ENCODE peak calls at places on chromosomes 1 and 21, in eight cellular contexts. One of them, this sample, is unnamed.

GRCh38 chr1:15836772-15837669 is 10.5 kb upstream of the SPEN start:
- DNase-seq in Calu3: no peak
- DNase-seq in EH: no peak
- DNase-seq in left ventricle myocardium inferior: peak; percentile 54
- DNase-seq in AG08395: no peak
- DNase-seq in astrocyte of the cerebellum: no peak
- DNase-seq in trophoblast cell: peak; percentile 16
- DNase-seq in SJSA1: no peak
- DNase-seq in this sample: no peak

GRCh38 chr1:171420810-171421209 is 64.5 kb upstream of the PRRC2C start:
- DNase-seq in left ventricle myocardium inferior: no peak
- DNase-seq in AG08395: no peak
- DNase-seq in astrocyte of the cerebellum: no peak
- DNase-seq in Calu3: no peak
- DNase-seq in EH: no peak
- DNase-seq in trophoblast cell: no peak
- DNase-seq in SJSA1: no peak
- DNase-seq in this sample: no peak

GRCh38 chr1:211829343-211830054 is 1.1 kb downstream of the LPGAT1 start:
- DNase-seq in AG08395: peak; percentile 56
- DNase-seq in trophoblast cell: peak; percentile 2
- DNase-seq in Calu3: peak; percentile 8
- DNase-seq in left ventricle myocardium inferior: peak; percentile 31
- DNase-seq in SJSA1: peak; percentile 47
- DNase-seq in EH: peak; percentile 59
- DNase-seq in astrocyte of the cerebellum: no peak
- DNase-seq in this sample: peak; percentile 69

GRCh38 chr1:20185834-20186782 is at the start of the genes PLA2G2C and UBXN10:
- DNase-seq in astrocyte of the cerebellum: no peak
- DNase-seq in Calu3: peak; percentile 47
- DNase-seq in left ventricle myocardium inferior: peak; percentile 59
- DNase-seq in EH: no peak
- DNase-seq in trophoblast cell: peak; percentile 13
- DNase-seq in SJSA1: no peak
- DNase-seq in AG08395: no peak
- DNase-seq in this sample: peak; percentile 7

GRCh38 chr1:46180082-46180616 is 3.9 kb upstream of the P3R3URF start:
- DNase-seq in Calu3: peak; percentile 85
- DNase-seq in trophoblast cell: peak; percentile 23
- DNase-seq in AG08395: no peak
- DNase-seq in left ventricle myocardium inferior: no peak
- DNase-seq in astrocyte of the cerebellum: no peak
- DNase-seq in EH: no peak
- DNase-seq in SJSA1: no peak
- DNase-seq in this sample: peak; percentile 94

GRCh38 chr1:182699673-182700350 is 15.4 kb upstream of the RGS8 start:
- DNase-seq in Calu3: no peak
- DNase-seq in astrocyte of the cerebellum: no peak
- DNase-seq in EH: no peak
- DNase-seq in AG08395: peak; percentile 9
- DNase-seq in trophoblast cell: no peak
- DNase-seq in SJSA1: no peak
- DNase-seq in left ventricle myocardium inferior: no peak
- DNase-seq in this sample: peak; percentile 99

GRCh38 chr1:46034601-46035516 is 97.6 kb downstream of the PIK3R3 start:
- DNase-seq in AG08395: no peak
- DNase-seq in EH: no peak
- DNase-seq in trophoblast cell: no peak
- DNase-seq in astrocyte of the cerebellum: no peak
- DNase-seq in left ventricle myocardium inferior: no peak
- DNase-seq in Calu3: no peak
- DNase-seq in SJSA1: no peak
- DNase-seq in this sample: no peak

GRCh38 chr1:23341829-23342697 is 2.0 kb downstream of the HNRNPR start:
- DNase-seq in left ventricle myocardium inferior: no peak
- DNase-seq in Calu3: no peak
- DNase-seq in AG08395: no peak
- DNase-seq in EH: no peak
- DNase-seq in astrocyte of the cerebellum: no peak
- DNase-seq in trophoblast cell: no peak
- DNase-seq in SJSA1: no peak
- DNase-seq in this sample: no peak

GRCh38 chr1:201374376-201374775 is 3.1 kb downstream of the TNNT2 start:
- DNase-seq in astrocyte of the cerebellum: no peak
- DNase-seq in left ventricle myocardium inferior: no peak
- DNase-seq in trophoblast cell: no peak
- DNase-seq in Calu3: no peak
- DNase-seq in EH: no peak
- DNase-seq in SJSA1: no peak
- DNase-seq in AG08395: no peak
- DNase-seq in this sample: peak; percentile 43

GRCh38 chr1:27418326-27418761 is 25.9 kb downstream of the GPR3 start:
- DNase-seq in trophoblast cell: no peak
- DNase-seq in SJSA1: peak; percentile 87
- DNase-seq in EH: peak; percentile 96
- DNase-seq in left ventricle myocardium inferior: peak; percentile 66
- DNase-seq in AG08395: peak; percentile 93
- DNase-seq in Calu3: peak; percentile 17
- DNase-seq in astrocyte of the cerebellum: peak; percentile 70
- DNase-seq in this sample: no peak

GRCh38 chr1:7535934-7536878 is 234.9 kb upstream of the VAMP3 start:
- DNase-seq in left ventricle myocardium inferior: peak; percentile 3
- DNase-seq in SJSA1: no peak
- DNase-seq in trophoblast cell: no peak
- DNase-seq in Calu3: no peak
- DNase-seq in AG08395: no peak
- DNase-seq in astrocyte of the cerebellum: no peak
- DNase-seq in EH: no peak
- DNase-seq in this sample: no peak

GRCh38 chr21:36297555-36297937 is 22.5 kb upstream of the MORC3 start:
- DNase-seq in trophoblast cell: no peak
- DNase-seq in AG08395: no peak
- DNase-seq in astrocyte of the cerebellum: no peak
- DNase-seq in SJSA1: no peak
- DNase-seq in left ventricle myocardium inferior: no peak
- DNase-seq in Calu3: no peak
- DNase-seq in EH: no peak
- DNase-seq in this sample: no peak

GRCh38 chr1:20165522-20165951 is 20.4 kb upstream of the UBXN10 start:
- DNase-seq in EH: peak; percentile 3
- DNase-seq in trophoblast cell: no peak
- DNase-seq in astrocyte of the cerebellum: no peak
- DNase-seq in SJSA1: no peak
- DNase-seq in left ventricle myocardium inferior: no peak
- DNase-seq in AG08395: no peak
- DNase-seq in Calu3: no peak
- DNase-seq in this sample: peak; percentile 47

GRCh38 chr21:14070049-14070893 is 140.5 kb downstream of the LIPI start:
- DNase-seq in trophoblast cell: no peak
- DNase-seq in AG08395: no peak
- DNase-seq in Calu3: no peak
- DNase-seq in left ventricle myocardium inferior: no peak
- DNase-seq in EH: no peak
- DNase-seq in SJSA1: peak; percentile 31
- DNase-seq in astrocyte of the cerebellum: no peak
- DNase-seq in this sample: no peak

This sample was measured in NCI-H2171 treated with DMSO at 0.1 percent for 48 hours.